ENCODE peak calls at places on chromosomes 1 and 21, in ten cellular contexts. One of them, this sample, is unnamed.
A peak's percentile ranks its signal among the peaks of the same experiment; 100 is the strongest.

GRCh38 chr1:160605792-160606520 is 26.7 kb upstream of the CD84 start:
- DNase-seq in mammary epithelial cell: peak; percentile 17
- DNase-seq in GM23338: no peak
- DNase-seq in HAP-1: no peak
- DNase-seq in aorta: no peak
- DNase-seq in mucosa of descending colon: no peak
- DNase-seq in mesendoderm: peak; percentile 31
- DNase-seq in brain microvascular endothelial cell: no peak
- DNase-seq in Peyer's patch: no peak
- DNase-seq in esophagus muscularis mucosa: no peak
- DNase-seq in this sample: no peak

GRCh38 chr1:24720152-24720551 is 25.1 kb upstream of the CLIC4 start:
- DNase-seq in esophagus muscularis mucosa: peak; percentile 96
- DNase-seq in HAP-1: no peak
- DNase-seq in aorta: peak; percentile 94
- DNase-seq in GM23338: no peak
- DNase-seq in Peyer's patch: peak; percentile 56
- DNase-seq in mucosa of descending colon: peak; percentile 35
- DNase-seq in mammary epithelial cell: peak; percentile 48
- DNase-seq in brain microvascular endothelial cell: peak; percentile 57
- DNase-seq in mesendoderm: no peak
- DNase-seq in this sample: no peak

GRCh38 chr1:46673749-46674182 is 2.1 kb downstream of the TEX38 start:
- DNase-seq in mesendoderm: no peak
- DNase-seq in mucosa of descending colon: no peak
- DNase-seq in mammary epithelial cell: no peak
- DNase-seq in brain microvascular endothelial cell: peak; percentile 79
- DNase-seq in Peyer's patch: no peak
- DNase-seq in aorta: no peak
- DNase-seq in esophagus muscularis mucosa: no peak
- DNase-seq in GM23338: no peak
- DNase-seq in HAP-1: no peak
- DNase-seq in this sample: no peak

GRCh38 chr1:110188116-110188618 is 21.9 kb upstream of the KCNC4 start:
- DNase-seq in HAP-1: no peak
- DNase-seq in esophagus muscularis mucosa: no peak
- DNase-seq in mesendoderm: no peak
- DNase-seq in aorta: peak; percentile 37
- DNase-seq in GM23338: no peak
- DNase-seq in mucosa of descending colon: no peak
- DNase-seq in Peyer's patch: no peak
- DNase-seq in mammary epithelial cell: peak; percentile 22
- DNase-seq in brain microvascular endothelial cell: peak; percentile 34
- DNase-seq in this sample: no peak

GRCh38 chr1:193486671-193487229 is 300.3 kb upstream of the B3GALT2 start:
- DNase-seq in mucosa of descending colon: no peak
- DNase-seq in brain microvascular endothelial cell: peak; percentile 1
- DNase-seq in mesendoderm: no peak
- DNase-seq in Peyer's patch: no peak
- DNase-seq in esophagus muscularis mucosa: no peak
- DNase-seq in aorta: no peak
- DNase-seq in HAP-1: no peak
- DNase-seq in GM23338: no peak
- DNase-seq in mammary epithelial cell: peak; percentile 3
- DNase-seq in this sample: peak; percentile 67

GRCh38 chr1:19786988-19787423 is 12.7 kb downstream of the TMCO4 start:
- DNase-seq in HAP-1: no peak
- DNase-seq in Peyer's patch: no peak
- DNase-seq in esophagus muscularis mucosa: no peak
- DNase-seq in mucosa of descending colon: peak; percentile 46
- DNase-seq in brain microvascular endothelial cell: no peak
- DNase-seq in mesendoderm: peak; percentile 91
- DNase-seq in aorta: no peak
- DNase-seq in GM23338: peak; percentile 86
- DNase-seq in mammary epithelial cell: no peak
- DNase-seq in this sample: peak; percentile 50

GRCh38 chr1:224407546-224408293 is 26.9 kb downstream of the WDR26 start:
- DNase-seq in brain microvascular endothelial cell: no peak
- DNase-seq in mesendoderm: peak; percentile 14
- DNase-seq in mucosa of descending colon: no peak
- DNase-seq in HAP-1: peak; percentile 92
- DNase-seq in Peyer's patch: no peak
- DNase-seq in mammary epithelial cell: peak; percentile 77
- DNase-seq in aorta: no peak
- DNase-seq in esophagus muscularis mucosa: no peak
- DNase-seq in GM23338: no peak
- DNase-seq in this sample: peak; percentile 34

GRCh38 chr1:17932164-17932563 is 175.4 kb upstream of the IGSF21 start:
- DNase-seq in mesendoderm: no peak
- DNase-seq in HAP-1: no peak
- DNase-seq in mucosa of descending colon: no peak
- DNase-seq in brain microvascular endothelial cell: no peak
- DNase-seq in GM23338: no peak
- DNase-seq in esophagus muscularis mucosa: no peak
- DNase-seq in mammary epithelial cell: no peak
- DNase-seq in Peyer's patch: no peak
- DNase-seq in aorta: no peak
- DNase-seq in this sample: no peak

GRCh38 chr1:111197598-111198289 is 2.7 kb downstream of the DENND2D start:
- DNase-seq in esophagus muscularis mucosa: peak; percentile 60
- DNase-seq in GM23338: peak; percentile 81
- DNase-seq in aorta: no peak
- DNase-seq in Peyer's patch: peak; percentile 76
- DNase-seq in mucosa of descending colon: no peak
- DNase-seq in HAP-1: peak; percentile 18
- DNase-seq in mammary epithelial cell: no peak
- DNase-seq in brain microvascular endothelial cell: peak; percentile 33
- DNase-seq in mesendoderm: peak; percentile 86
- DNase-seq in this sample: no peak

GRCh38 chr1:111199329-111199728 is 1.1 kb downstream of the DENND2D start:
- DNase-seq in HAP-1: no peak
- DNase-seq in brain microvascular endothelial cell: no peak
- DNase-seq in mucosa of descending colon: no peak
- DNase-seq in aorta: no peak
- DNase-seq in Peyer's patch: no peak
- DNase-seq in esophagus muscularis mucosa: peak; percentile 60
- DNase-seq in mammary epithelial cell: no peak
- DNase-seq in GM23338: no peak
- DNase-seq in mesendoderm: no peak
- DNase-seq in this sample: no peak

GRCh38 chr1:111200802-111201161 is 336 bp upstream of the DENND2D start:
- DNase-seq in mammary epithelial cell: no peak
- DNase-seq in HAP-1: no peak
- DNase-seq in brain microvascular endothelial cell: no peak
- DNase-seq in Peyer's patch: no peak
- DNase-seq in esophagus muscularis mucosa: no peak
- DNase-seq in GM23338: no peak
- DNase-seq in mesendoderm: no peak
- DNase-seq in aorta: no peak
- DNase-seq in mucosa of descending colon: no peak
- DNase-seq in this sample: no peak

GRCh38 chr1:111199881-111200801 is at the start of gene DENND2D:
- DNase-seq in Peyer's patch: peak; percentile 82
- DNase-seq in esophagus muscularis mucosa: peak; percentile 93
- DNase-seq in GM23338: no peak
- DNase-seq in aorta: no peak
- DNase-seq in mucosa of descending colon: peak; percentile 72
- DNase-seq in HAP-1: no peak
- DNase-seq in mesendoderm: no peak
- DNase-seq in mammary epithelial cell: no peak
- DNase-seq in brain microvascular endothelial cell: no peak
- DNase-seq in this sample: no peak

DNA sequence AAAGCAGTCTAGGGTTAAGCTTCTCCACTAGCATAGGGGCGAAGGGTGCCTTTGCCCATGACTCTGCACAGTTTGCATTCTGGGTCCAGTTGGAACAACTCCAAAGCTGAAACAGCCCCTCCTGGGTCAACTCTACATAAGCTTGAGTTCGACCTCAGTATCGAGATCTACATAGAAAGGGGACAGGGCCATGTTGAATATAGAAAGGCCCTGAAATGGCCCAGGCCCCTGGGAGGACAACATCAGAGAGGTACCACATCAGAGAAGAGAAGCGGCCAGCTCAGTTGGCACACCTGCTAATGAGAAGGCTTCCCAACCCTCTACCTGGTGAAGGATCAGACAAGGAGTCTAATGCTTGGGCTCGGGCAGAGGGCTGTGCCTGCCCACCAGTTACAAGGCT is 1.6 kb downstream of the DENND2D start:
- DNase-seq in brain microvascular endothelial cell: no peak
- DNase-seq in HAP-1: no peak
- DNase-seq in Peyer's patch: no peak
- DNase-seq in esophagus muscularis mucosa: no peak
- DNase-seq in GM23338: no peak
- DNase-seq in mammary epithelial cell: no peak
- DNase-seq in mucosa of descending colon: no peak
- DNase-seq in aorta: no peak
- DNase-seq in mesendoderm: no peak
- DNase-seq in this sample: no peak
- H3K4me3 ChIP-seq in brain microvascular endothelial cell: no peak overlapping the region
- H3K4me3 ChIP-seq in HAP-1: no peak overlapping the region
- H3K4me3 ChIP-seq in Peyer's patch: peak overlapping the region; percentile 81
- H3K4me3 ChIP-seq in esophagus muscularis mucosa: peak overlapping the region; percentile 21
- H3K4me3 ChIP-seq in GM23338: no peak overlapping the region
- H3K4me3 ChIP-seq in mammary epithelial cell: no peak overlapping the region
- H3K4me3 ChIP-seq in mucosa of descending colon: peak overlapping the region; percentile 7
- H3K4me3 ChIP-seq in aorta: no peak overlapping the region
- H3K4me3 ChIP-seq in mesendoderm: no peak overlapping the region
- H3K4me3 ChIP-seq in this sample: no peak overlapping the region

GRCh38 chr1:1442069-1442770 is 6.7 kb downstream of the VWA1 start:
- DNase-seq in HAP-1: no peak
- DNase-seq in GM23338: no peak
- DNase-seq in aorta: no peak
- DNase-seq in mesendoderm: no peak
- DNase-seq in Peyer's patch: no peak
- DNase-seq in esophagus muscularis mucosa: no peak
- DNase-seq in mammary epithelial cell: no peak
- DNase-seq in mucosa of descending colon: no peak
- DNase-seq in brain microvascular endothelial cell: no peak
- DNase-seq in this sample: no peak

GRCh38 chr1:1439550-1440261 is 4.2 kb downstream of the VWA1 start:
- DNase-seq in aorta: no peak
- DNase-seq in mucosa of descending colon: no peak
- DNase-seq in mammary epithelial cell: no peak
- DNase-seq in brain microvascular endothelial cell: no peak
- DNase-seq in GM23338: peak; percentile 60
- DNase-seq in esophagus muscularis mucosa: no peak
- DNase-seq in Peyer's patch: no peak
- DNase-seq in HAP-1: no peak
- DNase-seq in mesendoderm: no peak
- DNase-seq in this sample: no peak

GRCh38 chr1:1440262-1440772 is 4.8 kb downstream of the VWA1 start:
- DNase-seq in GM23338: no peak
- DNase-seq in mammary epithelial cell: no peak
- DNase-seq in brain microvascular endothelial cell: no peak
- DNase-seq in Peyer's patch: no peak
- DNase-seq in mucosa of descending colon: no peak
- DNase-seq in esophagus muscularis mucosa: no peak
- DNase-seq in aorta: no peak
- DNase-seq in HAP-1: no peak
- DNase-seq in mesendoderm: no peak
- DNase-seq in this sample: no peak

GRCh38 chr1:1438531-1439381 is 3.3 kb downstream of the VWA1 start:
- DNase-seq in Peyer's patch: no peak
- DNase-seq in brain microvascular endothelial cell: no peak
- DNase-seq in GM23338: no peak
- DNase-seq in mucosa of descending colon: no peak
- DNase-seq in aorta: peak; percentile 76
- DNase-seq in mesendoderm: no peak
- DNase-seq in mammary epithelial cell: no peak
- DNase-seq in esophagus muscularis mucosa: no peak
- DNase-seq in HAP-1: no peak
- DNase-seq in this sample: no peak

DNA sequence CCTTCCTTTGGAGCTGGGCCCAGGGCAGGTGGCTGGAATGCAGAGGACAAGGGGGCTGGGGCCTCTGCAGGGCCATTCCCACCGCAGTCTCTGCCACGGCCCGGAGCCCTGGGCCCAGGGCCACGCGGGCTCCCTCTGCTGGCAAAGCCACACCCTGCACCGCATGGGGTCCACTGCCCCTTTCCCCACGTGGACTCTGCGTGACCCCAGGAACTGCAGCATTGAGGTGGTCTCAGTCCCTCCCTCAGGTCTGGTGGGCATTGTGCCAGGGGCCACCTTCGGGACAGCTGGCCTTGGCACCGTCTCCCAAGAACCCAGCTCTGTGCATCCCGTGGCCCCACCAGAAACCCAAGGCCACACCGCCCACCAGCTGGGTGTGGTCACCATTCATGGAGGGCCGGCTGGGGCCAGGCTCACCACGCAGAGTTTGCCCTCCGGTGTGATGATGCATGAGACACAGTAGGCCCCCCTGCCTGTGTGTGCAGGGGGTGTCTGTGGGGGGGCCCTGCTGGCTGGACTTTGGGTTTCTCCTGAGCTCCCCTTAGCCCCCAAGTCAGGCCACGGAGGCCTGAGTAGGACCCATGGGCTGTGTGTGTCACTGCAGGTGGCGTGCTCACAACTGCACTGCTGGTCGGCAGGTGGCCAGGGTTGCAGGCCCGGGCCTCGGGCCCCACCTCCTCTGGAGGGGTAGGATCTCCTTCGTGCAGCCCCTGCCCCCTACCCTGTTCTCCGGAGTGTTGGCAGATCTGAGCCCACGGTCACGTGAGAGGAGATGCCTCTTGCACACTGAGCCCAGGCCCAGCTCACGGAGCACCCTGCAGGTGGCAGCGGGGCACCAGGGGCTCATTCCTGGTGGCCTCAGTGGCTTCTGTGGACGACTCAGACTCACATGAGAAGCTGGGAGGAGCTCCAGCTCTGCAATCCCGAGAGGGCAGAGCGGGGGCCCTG is 5.7 kb downstream of the VWA1 start:
- DNase-seq in HAP-1: peak; percentile 46
- DNase-seq in mucosa of descending colon: peak; percentile 66
- DNase-seq in brain microvascular endothelial cell: no peak
- DNase-seq in esophagus muscularis mucosa: no peak
- DNase-seq in aorta: peak; percentile 85
- DNase-seq in mesendoderm: peak; percentile 42
- DNase-seq in GM23338: peak; percentile 75
- DNase-seq in Peyer's patch: peak; percentile 70
- DNase-seq in mammary epithelial cell: no peak
- DNase-seq in this sample: no peak
- H3K4me3 ChIP-seq in HAP-1: no peak overlapping the region
- H3K4me3 ChIP-seq in mucosa of descending colon: no peak overlapping the region
- H3K4me3 ChIP-seq in brain microvascular endothelial cell: no peak overlapping the region
- H3K4me3 ChIP-seq in esophagus muscularis mucosa: no peak overlapping the region
- H3K4me3 ChIP-seq in aorta: no peak overlapping the region
- H3K4me3 ChIP-seq in mesendoderm: no peak overlapping the region
- H3K4me3 ChIP-seq in GM23338: no peak overlapping the region
- H3K4me3 ChIP-seq in Peyer's patch: no peak overlapping the region
- H3K4me3 ChIP-seq in mammary epithelial cell: no peak overlapping the region
- H3K4me3 ChIP-seq in this sample: no peak overlapping the region

GRCh38 chr21:29208666-29209059 is 78.2 kb downstream of the MAP3K7CL start:
- DNase-seq in Peyer's patch: no peak
- DNase-seq in HAP-1: no peak
- DNase-seq in GM23338: no peak
- DNase-seq in brain microvascular endothelial cell: peak; percentile 53
- DNase-seq in esophagus muscularis mucosa: no peak
- DNase-seq in aorta: no peak
- DNase-seq in mammary epithelial cell: no peak
- DNase-seq in mesendoderm: no peak
- DNase-seq in mucosa of descending colon: no peak
- DNase-seq in this sample: peak; percentile 46
- H3K4me3 ChIP-seq in Peyer's patch: no peak overlapping the region
- H3K4me3 ChIP-seq in HAP-1: no peak overlapping the region
- H3K4me3 ChIP-seq in GM23338: no peak overlapping the region
- H3K4me3 ChIP-seq in brain microvascular endothelial cell: no peak overlapping the region
- H3K4me3 ChIP-seq in esophagus muscularis mucosa: no peak overlapping the region
- H3K4me3 ChIP-seq in aorta: no peak overlapping the region
- H3K4me3 ChIP-seq in mammary epithelial cell: no peak overlapping the region
- H3K4me3 ChIP-seq in mesendoderm: no peak overlapping the region
- H3K4me3 ChIP-seq in mucosa of descending colon: no peak overlapping the region
- H3K4me3 ChIP-seq in this sample: no peak overlapping the region

GRCh38 chr21:43731891-43732711 is 13.2 kb downstream of the PDXK start:
- DNase-seq in GM23338: no peak
- DNase-seq in mesendoderm: no peak
- DNase-seq in mammary epithelial cell: no peak
- DNase-seq in Peyer's patch: no peak
- DNase-seq in mucosa of descending colon: no peak
- DNase-seq in HAP-1: no peak
- DNase-seq in esophagus muscularis mucosa: no peak
- DNase-seq in brain microvascular endothelial cell: no peak
- DNase-seq in aorta: peak; percentile 74
- DNase-seq in this sample: no peak
- H3K4me3 ChIP-seq in GM23338: no peak overlapping the region
- H3K4me3 ChIP-seq in mesendoderm: no peak overlapping the region
- H3K4me3 ChIP-seq in mammary epithelial cell: no peak overlapping the region
- H3K4me3 ChIP-seq in Peyer's patch: no peak overlapping the region
- H3K4me3 ChIP-seq in mucosa of descending colon: no peak overlapping the region
- H3K4me3 ChIP-seq in HAP-1: no peak overlapping the region
- H3K4me3 ChIP-seq in esophagus muscularis mucosa: no peak overlapping the region
- H3K4me3 ChIP-seq in brain microvascular endothelial cell: no peak overlapping the region
- H3K4me3 ChIP-seq in aorta: no peak overlapping the region
- H3K4me3 ChIP-seq in this sample: no peak overlapping the region